ENCODE peak calls at places on chromosomes 6 and 20, in nine cellular contexts. L is H9, M is left lung, S is tibial nerve, Z is psoas muscle, N is transverse colon, C is hepatocyte, A is heart right ventricle, G is colonic mucosa. W is an unnamed sample. For H3K4me1, the result is how much of the 10 kb centered on the place peaks cover.

GRCh38 chr20:36642136-36642535 is 3.9 kb downstream of the SLA2 start:
- DNase-seq in L (no peak), N (no peak), A (no peak), Z (no peak), C (no peak), S (no peak), G (no peak), M (no peak), W (no peak)

GRCh38 chr6:56292505-56293181 is 45.3 kb upstream of the COL21A1 start:
- DNase-seq in C (peak), M (no peak), G (peak), Z (no peak), L (peak), S (no peak), N (peak), A (peak), W (no peak)

GRCh38 chr20:32244959-32245358 is 32.5 kb upstream of the KIF3B start:
- DNase-seq in Z (no peak), N (no peak), G (no peak), S (no peak), C (no peak), L (no peak), M (no peak), A (no peak), W (no peak)

GRCh38 chr20:39660965-39661364 is 698.8 kb downstream of the DHX35 start:
- DNase-seq in Z (no peak), G (no peak), A (no peak), N (no peak), L (no peak), M (no peak), S (no peak), C (no peak), W (no peak)

GRCh38 chr6:147514831-147515230 is 6.3 kb downstream of the SAMD5 start:
- DNase-seq in Z (no peak), N (no peak), L (no peak), C (no peak), M (no peak), S (no peak), A (no peak), G (no peak), W (no peak)

GRCh38 chr6:109631403-109631802 is 59.6 kb downstream of the AK9 start:
- DNase-seq in A (no peak), N (no peak), M (no peak), L (no peak), Z (no peak), C (no peak), G (no peak), S (no peak), W (no peak)

GRCh38 chr6:108250240-108250866 is 10.5 kb downstream of the SNX3 start:
- DNase-seq in N (no peak), S (no peak), C (no peak), A (no peak), L (peak), G (no peak), Z (no peak), M (no peak), W (no peak)

GRCh38 chr6:158599635-158600034 is 39.7 kb downstream of the TMEM181 start:
- DNase-seq in Z (no peak), N (no peak), M (no peak), A (no peak), S (no peak), G (no peak), L (no peak), C (no peak), W (no peak)

GRCh38 chr20:62898970-62899632 is 27.2 kb downstream of the DIDO1 start:
- DNase-seq in A (no peak), N (no peak), G (no peak), M (no peak), S (no peak), Z (no peak), C (no peak), L (no peak), W (no peak)

GRCh38 chr6:116404706-116405105 is 34.0 kb downstream of the DSE start:
- DNase-seq in M (no peak), N (no peak), S (no peak), Z (no peak), A (no peak), L (no peak), C (no peak), G (no peak), W (no peak)

GRCh38 chr20:44642203-44643153 is 9.0 kb downstream of the ADA start:
- DNase-seq in N (peak), A (peak), Z (peak), M (peak), L (peak), S (no peak), C (peak), G (peak), W (peak)

GRCh38 chr6:113104546-113105325 is 752.4 kb upstream of the MARCKS start:
- DNase-seq in C (no peak), S (no peak), M (no peak), A (no peak), N (no peak), Z (no peak), L (no peak), G (no peak), W (no peak)

GRCh38 chr20:52340036-52340634 is 148.6 kb upstream of the ZFP64 start:
- DNase-seq in Z (no peak), S (no peak), L (no peak), A (no peak), C (no peak), M (no peak), G (no peak), N (no peak), W (no peak)

GRCh38 chr6:1502041-1502440 is 107.7 kb upstream of the FOXC1 start:
- DNase-seq in C (no peak), M (no peak), A (no peak), N (no peak), L (no peak), S (no peak), Z (no peak), G (no peak), W (no peak)

GRCh38 chr6:132527791-132528190 is 10.3 kb upstream of the TAAR9 start:
- DNase-seq in M (no peak), N (no peak), L (no peak), A (no peak), S (no peak), Z (no peak), G (no peak), C (peak), W (no peak)

GRCh38 chr20:11453430-11453829 is 464.3 kb upstream of the BTBD3 start:
- DNase-seq in N (no peak), L (no peak), M (no peak), C (no peak), A (no peak), Z (no peak), G (no peak), S (no peak), W (no peak)

GRCh38 chr6:144064402-144064830 is 31.0 kb downstream of the SF3B5 start:
- DNase-seq in N (peak), M (peak), G (peak), A (peak), S (peak), Z (peak), C (peak), L (peak), W (peak)

GRCh38 chr20:50728981-50729874 is 2.2 kb upstream of the PARD6B start:
- DNase-seq in A (no peak), C (peak), M (no peak), Z (no peak), L (peak), S (no peak), N (peak), G (peak), W (peak)

GRCh38 chr6:139858444-139858843 is 484.0 kb upstream of the CITED2 start:
- DNase-seq in G (no peak), L (no peak), A (no peak), S (no peak), C (no peak), N (peak), Z (no peak), M (no peak), W (peak)

GRCh38 chr6:134330555-134330954 is 12.6 kb upstream of the SGK1 start:
- DNase-seq in Z (no peak), A (no peak), G (no peak), L (no peak), S (no peak), M (no peak), C (no peak), N (no peak), W (no peak)

GRCh38 chr6:29834564-29835436 is 7.2 kb downstream of the HLA-G start:
- DNase-seq in L (peak), A (no peak), G (peak), M (no peak), Z (peak), N (peak), S (no peak), C (no peak), W (peak)

GRCh38 chr20:44706371-44707258 is 8.6 kb upstream of the CCN5 start:
- DNase-seq in S (peak), M (no peak), G (no peak), L (no peak), Z (peak), A (no peak), N (no peak), C (no peak), W (no peak)

GRCh38 chr6:34457747-34458462 is 8.0 kb upstream of the PACSIN1 start:
- DNase-seq in L (peak), G (no peak), M (no peak), A (no peak), N (no peak), C (no peak), S (no peak), Z (no peak), W (no peak)

GRCh38 chr20:39874049-39874893 is 814.8 kb downstream of the MAFB start:
- DNase-seq in Z (peak), L (peak), G (peak), C (peak), M (peak), A (peak), N (peak), S (peak), W (peak)

GRCh38 chr6:119535332-119535731 is 185.8 kb upstream of the MAN1A1 start:
- DNase-seq in L (no peak), G (no peak), N (no peak), M (no peak), S (no peak), C (no peak), Z (no peak), A (no peak), W (no peak)

GRCh38 chr20:53608456-53609413 is 15.1 kb upstream of the ZNF217 start:
- DNase-seq in A (peak), Z (no peak), N (peak), C (peak), S (no peak), G (peak), M (peak), L (peak), W (peak)

GRCh38 chr6:129031051-129031599 is 148.2 kb downstream of the LAMA2 start:
- DNase-seq in C (no peak), S (no peak), L (no peak), G (no peak), Z (no peak), A (no peak), M (no peak), N (no peak), W (no peak)

GRCh38 chr6:113018351-113019151 is 671.4 kb downstream of the RFPL4B start:
- DNase-seq in N (peak), A (peak), G (peak), S (no peak), M (peak), L (no peak), C (peak), Z (no peak), W (no peak)

GRCh38 chr20:62065669-62066338 is at the start of gene TAF4:
- DNase-seq in M (peak), A (peak), L (peak), C (peak), N (peak), G (peak), S (peak), Z (peak), W (peak)

GRCh38 chr6:133359256-133359655 is 118.1 kb downstream of the EYA4 start:
- DNase-seq in A (no peak), S (no peak), G (no peak), N (no peak), Z (no peak), L (no peak), C (no peak), M (no peak), W (no peak)

GRCh38 chr6:51934098-51934497 is 153.3 kb downstream of the PKHD1 start:
- DNase-seq in Z (no peak), G (no peak), S (no peak), M (no peak), N (no peak), L (peak), C (no peak), A (no peak), W (no peak)

GRCh38 chr6:142279350-142280180 is 22.2 kb upstream of the ADGRG6 start:
- DNase-seq in Z (no peak), M (no peak), S (no peak), N (no peak), G (no peak), A (no peak), C (no peak), L (no peak), W (no peak)

GRCh38 chr6:37442416-37443218 is 9.6 kb downstream of the CMTR1 start:
- DNase-seq in G (no peak), A (peak), S (no peak), C (no peak), M (no peak), L (no peak), N (no peak), Z (no peak), W (no peak)

GRCh38 chr6:150830409-150831165 is 34.9 kb upstream of the MTHFD1L start:
- DNase-seq in S (no peak), N (no peak), A (no peak), G (no peak), Z (no peak), M (no peak), L (no peak), C (no peak), W (no peak)

GRCh38 chr20:25394996-25395395 is 4.4 kb upstream of the ABHD12 start:
- DNase-seq in N (no peak), A (no peak), Z (no peak), S (no peak), C (no peak), G (no peak), M (no peak), L (no peak), W (no peak)

GRCh38 chr20:3923818-3924217 is 34.6 kb downstream of the PANK2 start:
- DNase-seq in A (no peak), C (no peak), N (no peak), S (no peak), L (no peak), M (no peak), Z (no peak), G (no peak), W (no peak)

GRCh38 chr6:7580927-7581618 is 8.9 kb upstream of the SNRNP48 start:
- DNase-seq in C (no peak), N (no peak), G (no peak), A (no peak), S (no peak), M (no peak), Z (no peak), L (no peak), W (no peak)

GRCh38 chr6:112298021-112298745 is 43.8 kb upstream of the LAMA4 start:
- DNase-seq in S (no peak), M (no peak), C (peak), L (no peak), N (no peak), Z (no peak), G (no peak), A (peak), W (no peak)

GRCh38 chr6:138428943-138429616 is 25.1 kb downstream of the HEBP2 start:
- DNase-seq in G (no peak), N (no peak), L (no peak), M (no peak), C (peak), Z (no peak), A (no peak), S (no peak), W (no peak)

GRCh38 chr6:22886881-22887581 is 317.7 kb downstream of the HDGFL1 start:
- DNase-seq in G (no peak), S (no peak), L (no peak), N (no peak), C (no peak), M (no peak), A (no peak), Z (no peak), W (no peak)

GRCh38 chr6:19602614-19603013 is 234.6 kb upstream of the ID4 start:
- DNase-seq in S (no peak), N (no peak), C (no peak), G (no peak), A (no peak), Z (no peak), M (no peak), L (no peak), W (no peak)

GRCh38 chr6:19603716-19604115 is 233.5 kb upstream of the ID4 start:
- DNase-seq in S (no peak), L (no peak), Z (peak), M (no peak), N (no peak), C (no peak), G (peak), A (no peak), W (no peak)

GRCh38 chr6:19599813-19600464 is 237.2 kb upstream of the ID4 start:
- DNase-seq in Z (no peak), M (no peak), C (no peak), L (no peak), N (no peak), S (no peak), A (no peak), G (no peak), W (no peak)

DNA sequence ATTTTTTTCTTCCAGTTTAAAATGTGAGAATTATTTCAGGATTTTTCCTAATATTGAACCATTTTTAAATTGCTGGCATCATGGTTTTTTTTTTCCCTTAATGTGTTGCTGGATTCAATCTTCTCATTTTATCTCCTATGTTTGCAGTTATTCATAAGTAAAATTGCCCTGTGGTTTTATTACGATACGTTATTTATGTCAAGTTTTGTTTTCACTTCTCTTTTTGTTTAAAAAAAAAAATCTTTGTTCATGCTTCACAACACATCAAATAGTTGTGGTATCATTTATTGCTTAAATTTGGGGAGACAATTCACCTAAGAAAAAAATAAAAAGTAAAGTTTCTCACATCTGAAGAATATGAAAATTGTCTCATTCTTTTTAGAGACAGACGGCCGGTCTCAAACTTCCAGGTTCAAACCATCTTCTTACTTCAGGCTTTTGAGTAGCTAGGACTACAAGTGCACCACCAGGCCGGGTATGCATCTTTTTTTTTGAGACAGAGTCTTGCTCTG is 239.3 kb upstream of the ID4 start:
- DNase-seq in C (no peak), M (no peak), S (no peak), L (no peak), G (no peak), Z (no peak), N (no peak), A (no peak), W (no peak)
- H3K27ac ChIP-seq in C (no peak), M (no peak), S (no peak), L (no peak), G (no peak), Z (no peak), N (no peak), A (no peak), W (no peak)

GRCh38 chr6:85537055-85537494 is 56.6 kb downstream of the SNX14 start:
- DNase-seq in N (no peak), S (no peak), G (no peak), C (peak), Z (no peak), L (no peak), A (no peak), M (no peak), W (no peak)
- TF ChIP-seq CTCF in N (peak), S (peak), G (peak), C (peak), Z (peak), L (peak), A (peak), M (peak), W (peak)

DNA sequence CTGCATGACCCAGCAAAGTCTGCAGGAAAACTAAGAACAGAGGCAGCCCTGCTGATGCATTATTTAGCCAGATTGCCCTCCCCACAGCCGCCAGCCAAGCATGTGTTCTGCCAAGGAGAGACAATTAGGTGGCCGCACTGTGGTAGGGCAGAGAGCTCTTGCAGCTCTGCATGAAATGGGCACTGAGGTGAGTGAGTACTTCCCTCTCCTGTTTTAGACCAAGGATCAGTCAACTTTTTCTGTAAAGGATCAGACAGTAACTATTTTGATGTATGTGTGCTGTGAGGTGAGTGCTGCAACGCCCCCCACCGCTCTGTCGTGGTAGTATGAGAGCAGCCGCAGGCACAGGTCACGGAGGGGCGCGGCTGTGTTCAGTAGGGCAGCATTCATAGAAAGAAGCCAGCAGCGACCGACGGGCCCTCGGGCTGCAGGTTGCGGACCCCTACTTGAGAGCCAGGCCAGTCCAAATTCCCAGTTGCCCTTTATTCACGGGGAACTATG is 23.8 kb upstream of the FAM50B start:
- DNase-seq in S (no peak), L (peak), Z (peak), N (no peak), A (peak), M (peak), C (peak), G (no peak), W (peak)
- H3K4me1 ChIP-seq in S (under half), L (under half), Z (under half), N (under half), A (under half), M (under half), C (under half), G (under half), W (under half)

DNA sequence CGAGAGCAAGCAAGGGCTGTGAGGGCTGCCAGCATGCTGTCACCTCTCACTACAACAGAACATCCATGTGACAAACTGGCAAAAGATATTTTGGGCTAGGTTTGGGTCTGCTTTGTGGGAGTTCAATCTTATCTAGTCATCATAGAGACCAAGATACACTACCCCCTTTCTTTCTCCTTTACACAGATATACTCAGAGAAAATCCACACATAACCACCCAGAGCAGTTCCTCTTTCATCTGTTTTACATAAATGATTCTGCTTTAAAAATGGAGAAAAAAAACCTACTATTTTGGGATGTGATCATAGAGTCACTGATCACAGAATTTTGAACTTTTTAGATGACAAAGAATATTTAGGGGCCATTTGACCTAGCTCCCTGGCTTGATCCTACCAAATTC is 16.8 kb downstream of the SOX4 start:
- DNase-seq in A (no peak), S (no peak), Z (no peak), M (no peak), N (no peak), G (no peak), C (no peak), L (no peak), W (no peak)
- H3K27ac ChIP-seq in A (no peak), S (no peak), Z (no peak), M (no peak), N (no peak), G (no peak), C (no peak), L (no peak), W (no peak)

DNA sequence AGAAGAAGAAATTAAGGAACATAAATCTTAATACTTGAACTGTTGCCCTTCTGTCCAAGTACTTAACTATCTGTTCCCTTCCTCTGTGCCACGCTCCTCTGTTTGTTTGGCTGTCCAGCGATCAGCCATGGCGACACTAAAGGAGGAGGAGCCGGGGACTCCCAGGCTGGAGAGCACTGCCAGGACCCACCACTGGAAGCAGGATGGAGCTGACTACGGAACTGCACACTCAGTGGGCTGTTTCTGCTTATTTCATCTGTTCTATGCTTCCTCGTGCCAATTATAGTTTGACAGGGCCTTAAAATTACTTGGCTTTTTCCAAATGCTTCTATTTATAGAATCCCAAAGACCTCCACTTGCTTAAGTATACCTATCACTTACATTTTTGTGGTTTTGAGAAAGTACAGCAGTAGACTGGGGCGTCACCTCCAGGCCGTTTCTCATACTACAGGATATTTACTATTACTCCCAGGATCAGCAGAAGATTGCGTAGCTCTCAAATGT is 17.1 kb downstream of the IRF4 start:
- DNase-seq in N (no peak), G (no peak), A (peak), C (peak), Z (peak), L (peak), M (peak), S (no peak), W (no peak)
- TF ChIP-seq CTCF in N (peak), G (no peak), A (peak), C (peak), Z (peak), L (peak), M (no peak), S (no peak), W (no peak)